ENCODE peak calls at places on chromosomes 6 and 20, in eight cellular contexts. X, A, U, I, E, K, R and L are unnamed samples.

GRCh38 chr6:35694462-35694861 is 5.7 kb upstream of the FKBP5 start:
- DNase-seq in X (peak), A (peak), U (no peak), I (no peak), E (peak), K (no peak), R (no peak), L (no peak)

GRCh38 chr20:25686081-25687077 is 10.3 kb downstream of the ZNF337 start:
- DNase-seq in X (no peak), A (no peak), U (no peak), I (no peak), E (no peak), K (no peak), R (no peak), L (no peak)

GRCh38 chr6:11852061-11852619 is 73.5 kb upstream of the ADTRP start:
- DNase-seq in X (no peak), A (no peak), U (peak), I (no peak), E (no peak), K (no peak), R (no peak), L (peak)

GRCh38 chr20:20743511-20744169 is 31.2 kb upstream of the RALGAPA2 start:
- DNase-seq in X (peak), A (no peak), U (no peak), I (peak), E (no peak), K (no peak), R (peak), L (no peak)

GRCh38 chr6:9405369-9405768 is 970.0 kb upstream of the SLC35B3 start:
- DNase-seq in X (peak), A (peak), U (peak), I (no peak), E (peak), K (no peak), R (no peak), L (no peak)

GRCh38 chr20:1254307-1254706 is 11.8 kb upstream of the SNPH start:
- DNase-seq in X (no peak), A (no peak), U (no peak), I (no peak), E (no peak), K (no peak), R (no peak), L (no peak)

GRCh38 chr6:84687487-84687886 is 76.9 kb downstream of the TBX18 start:
- DNase-seq in X (peak), A (no peak), U (no peak), I (no peak), E (no peak), K (no peak), R (no peak), L (no peak)

GRCh38 chr20:59526242-59527225 is 77.8 kb upstream of the PHACTR3 start:
- DNase-seq in X (peak), A (peak), U (no peak), I (no peak), E (peak), K (no peak), R (no peak), L (no peak)

GRCh38 chr6:44594471-44594870 is 207.0 kb downstream of the CDC5L start:
- DNase-seq in X (no peak), A (no peak), U (no peak), I (no peak), E (no peak), K (no peak), R (no peak), L (no peak)

GRCh38 chr6:162856885-162857284 is 129.1 kb downstream of the PACRG start:
- DNase-seq in X (peak), A (peak), U (peak), I (no peak), E (peak), K (no peak), R (peak), L (peak)

GRCh38 chr6:137415127-137415833 is 78.9 kb downstream of the OLIG3 start:
- DNase-seq in X (peak), A (peak), U (peak), I (no peak), E (no peak), K (peak), R (peak), L (peak)

GRCh38 chr6:17886891-17887290 is 100.5 kb downstream of the KIF13A start:
- DNase-seq in X (no peak), A (peak), U (no peak), I (no peak), E (no peak), K (peak), R (no peak), L (no peak)

GRCh38 chr6:120786256-120786655 is 548.0 kb downstream of the TBC1D32 start:
- DNase-seq in X (no peak), A (no peak), U (no peak), I (no peak), E (no peak), K (no peak), R (no peak), L (no peak)

GRCh38 chr6:39496951-39497350 is 174.4 kb upstream of the KCNK16 start:
- DNase-seq in X (peak), A (peak), U (peak), I (peak), E (no peak), K (no peak), R (peak), L (no peak)

GRCh38 chr6:31896856-31897611 is 464 bp downstream of the EHMT2 start:
- DNase-seq in X (no peak), A (no peak), U (no peak), I (no peak), E (no peak), K (peak), R (no peak), L (no peak)

GRCh38 chr6:111210074-111210729 is 122.9 kb downstream of the SLC16A10 start:
- DNase-seq in X (peak), A (peak), U (peak), I (no peak), E (peak), K (no peak), R (peak), L (peak)
- TF ChIP-seq CTCF in X (peak), A (peak), U (peak), I (peak), E (peak), K (peak), R (peak), L (peak)

DNA sequence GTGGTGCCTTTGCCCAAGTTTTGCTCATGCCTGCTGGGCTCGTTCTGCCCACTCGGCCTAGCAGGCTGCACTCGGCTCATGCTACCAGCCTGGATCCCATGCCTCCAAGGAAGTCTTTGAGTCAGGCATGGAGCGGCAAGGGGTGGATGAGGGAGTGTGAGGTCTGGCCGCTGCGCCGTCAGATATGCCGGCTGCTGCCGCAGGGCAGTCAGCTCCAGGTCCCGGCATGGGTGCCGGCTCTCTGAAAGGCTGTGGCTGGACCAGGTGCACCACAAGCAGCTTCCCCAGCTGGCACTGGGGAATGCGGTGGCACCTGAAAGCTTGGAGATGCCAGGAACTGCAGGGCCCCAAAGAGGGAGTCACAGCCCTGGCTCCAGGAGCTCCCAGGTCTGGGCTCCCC is 75.5 kb downstream of the GPR63 start:
- DNase-seq in X (no peak), A (no peak), U (no peak), I (no peak), E (no peak), K (no peak), R (no peak), L (no peak)
- TF ChIP-seq CTCF in X (no peak), A (no peak), U (no peak), I (no peak), E (no peak), K (no peak), R (no peak), L (no peak)

DNA sequence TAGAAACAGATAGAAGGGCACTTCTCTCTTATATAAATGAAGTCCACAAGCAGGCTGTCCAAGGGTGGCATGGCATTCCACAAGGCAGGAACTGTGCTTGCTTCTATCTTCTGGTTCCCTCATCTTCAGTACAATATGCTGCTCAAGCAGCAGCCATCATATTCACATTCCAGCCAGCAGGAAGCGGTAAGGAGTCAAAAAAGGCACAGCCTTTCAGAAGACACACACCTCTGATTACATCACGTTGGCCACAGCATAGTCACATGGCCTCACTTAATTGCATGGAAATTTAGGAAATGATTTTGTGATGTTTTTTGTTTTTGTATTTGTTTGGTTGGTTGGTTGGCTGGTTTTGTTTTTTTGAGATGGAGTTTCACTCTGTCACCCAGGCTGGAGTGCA is 19.0 kb downstream of the REM1 start:
- DNase-seq in X (peak), A (peak), U (no peak), I (no peak), E (peak), K (peak), R (no peak), L (no peak)
- TF ChIP-seq CTCF in X (peak), A (peak), U (no peak), I (peak), E (peak), K (peak), R (no peak), L (peak)

DNA sequence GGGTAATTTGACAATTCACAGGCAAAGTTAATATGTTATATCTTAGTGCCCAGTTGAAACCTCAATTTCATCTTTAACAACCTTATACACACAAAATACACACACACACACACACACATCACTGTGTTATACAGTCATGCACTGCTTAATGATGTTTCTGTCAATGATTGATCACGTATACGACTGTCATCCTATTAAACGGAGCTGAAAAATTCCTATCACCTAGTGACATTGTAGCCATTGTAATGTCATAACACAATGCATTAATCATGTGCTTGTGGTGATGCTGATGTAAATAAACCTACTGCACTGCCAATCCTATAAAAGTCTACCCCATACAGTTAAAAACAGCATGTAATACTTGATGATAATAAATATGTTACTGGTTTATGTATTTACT is 64.8 kb upstream of the HLA-E start:
- DNase-seq in X (no peak), A (no peak), U (no peak), I (no peak), E (no peak), K (no peak), R (no peak), L (no peak)
- TF ChIP-seq CTCF in X (no peak), A (no peak), U (no peak), I (no peak), E (no peak), K (no peak), R (no peak), L (no peak)

DNA sequence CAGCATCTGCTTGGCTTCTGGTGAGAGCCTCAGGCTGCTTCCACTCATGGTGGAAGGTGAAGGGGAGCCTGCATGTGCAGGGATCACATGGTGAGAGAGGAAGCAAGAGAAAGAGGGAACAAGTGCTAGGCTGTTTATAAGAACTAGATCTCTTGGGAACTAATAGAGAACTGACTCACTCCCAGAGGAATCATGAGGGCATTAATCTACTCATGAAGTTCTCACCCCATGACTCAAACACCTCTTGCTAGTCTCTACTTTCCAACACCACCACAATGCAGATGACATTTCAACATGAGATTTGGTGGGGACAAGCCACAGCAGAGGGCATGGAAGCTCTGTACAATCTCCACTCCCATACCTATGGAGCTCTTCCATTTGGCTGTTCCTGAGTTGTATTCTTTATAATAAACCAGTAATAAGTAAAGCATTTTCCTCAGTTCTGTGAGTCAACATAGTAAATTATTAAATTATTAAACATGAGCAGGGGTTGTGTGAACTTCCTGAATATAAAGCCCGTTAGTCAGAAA is 524.1 kb upstream of the NRSN1 start:
- DNase-seq in X (no peak), A (no peak), U (no peak), I (no peak), E (no peak), K (no peak), R (no peak), L (no peak)
- TF ChIP-seq CTCF in X (no peak), A (no peak), U (no peak), I (no peak), E (no peak), K (no peak), R (no peak), L (no peak)

GRCh38 chr20:63223826-63224207 is 7.9 kb upstream of the YTHDF1 start:
- DNase-seq in X (no peak), A (no peak), U (no peak), I (no peak), E (no peak), K (no peak), R (no peak), L (no peak)

GRCh38 chr20:63224272-63225081 is 8.5 kb upstream of the YTHDF1 start:
- DNase-seq in X (peak), A (peak), U (peak), I (no peak), E (peak), K (no peak), R (no peak), L (no peak)

GRCh38 chr20:63223121-63223825 is 7.3 kb upstream of the YTHDF1 start:
- DNase-seq in X (peak), A (peak), U (peak), I (no peak), E (peak), K (no peak), R (peak), L (peak)

GRCh38 chr20:63220696-63221399 is 4.9 kb upstream of the YTHDF1 start:
- DNase-seq in X (no peak), A (no peak), U (no peak), I (no peak), E (no peak), K (no peak), R (no peak), L (no peak)

GRCh38 chr20:63222541-63222940 is 6.6 kb upstream of the YTHDF1 start:
- DNase-seq in X (no peak), A (no peak), U (no peak), I (no peak), E (no peak), K (no peak), R (no peak), L (no peak)
- TF ChIP-seq CTCF in X (no peak), A (no peak), U (no peak), I (no peak), E (no peak), K (no peak), R (no peak), L (no peak)